ENCODE peak calls at places on chromosomes 4 and X, in ten cellular contexts. S is hepatocyte; B is pancreas; X is T-helper 17 cell; U is neural progenitor cell; I is MG63; M is CD8-positive, alpha-beta T cell; T is aorta; K is tibial nerve; V is IMR-90. F is an unnamed sample.

GRCh38 chr4:10456270-10457254 is 664 bp downstream of the ZNF518B start:
- DNase-seq in V (peak; percentile 56), I (peak; percentile 57), K (no peak), B (peak; percentile 20), U (peak; percentile 68), T (peak; percentile 73), M (peak; percentile 65), S (peak; percentile 81), X (peak; percentile 33), F (peak; percentile 50)

GRCh38 chrX:39966186-39966585 is 131.6 kb downstream of the BCOR start:
- DNase-seq in I (no peak), S (no peak), B (no peak), X (no peak), M (no peak), T (no peak), K (no peak), V (peak; percentile 3), U (no peak), F (peak; percentile 51)

GRCh38 chr4:187357861-187358260 is 634.2 kb upstream of the FAT1 start:
- DNase-seq in V (no peak), K (no peak), X (no peak), S (no peak), T (no peak), U (no peak), B (no peak), M (no peak), I (no peak), F (no peak)

GRCh38 chrX:7068939-7069367 is 78.6 kb upstream of the STS start:
- DNase-seq in U (peak; percentile 18), S (no peak), V (no peak), B (no peak), M (no peak), T (no peak), K (no peak), X (no peak), I (no peak), F (peak; percentile 13)

GRCh38 chr4:13640149-13640671 is 12.7 kb upstream of the BOD1L1 start:
- DNase-seq in X (no peak), U (peak; percentile 49), V (peak; percentile 88), K (no peak), S (peak; percentile 82), T (no peak), M (no peak), I (peak; percentile 41), B (no peak), F (no peak)

GRCh38 chrX:150306002-150306401 is 57.1 kb upstream of the MAMLD1 start:
- DNase-seq in V (no peak), T (no peak), S (no peak), B (no peak), U (no peak), X (no peak), K (no peak), I (no peak), M (no peak), F (no peak)

GRCh38 chr4:100907465-100908454 is 389.9 kb upstream of the EMCN start:
- DNase-seq in S (no peak), K (no peak), X (no peak), V (peak; percentile 5), I (no peak), B (no peak), M (no peak), T (no peak), U (no peak), F (no peak)

GRCh38 chr4:132123870-132124623 is 1025.0 kb upstream of the PCDH10 start:
- DNase-seq in B (no peak), V (peak; percentile 55), K (no peak), M (no peak), T (no peak), U (no peak), X (no peak), S (no peak), I (peak; percentile 42), F (no peak)

DNA sequence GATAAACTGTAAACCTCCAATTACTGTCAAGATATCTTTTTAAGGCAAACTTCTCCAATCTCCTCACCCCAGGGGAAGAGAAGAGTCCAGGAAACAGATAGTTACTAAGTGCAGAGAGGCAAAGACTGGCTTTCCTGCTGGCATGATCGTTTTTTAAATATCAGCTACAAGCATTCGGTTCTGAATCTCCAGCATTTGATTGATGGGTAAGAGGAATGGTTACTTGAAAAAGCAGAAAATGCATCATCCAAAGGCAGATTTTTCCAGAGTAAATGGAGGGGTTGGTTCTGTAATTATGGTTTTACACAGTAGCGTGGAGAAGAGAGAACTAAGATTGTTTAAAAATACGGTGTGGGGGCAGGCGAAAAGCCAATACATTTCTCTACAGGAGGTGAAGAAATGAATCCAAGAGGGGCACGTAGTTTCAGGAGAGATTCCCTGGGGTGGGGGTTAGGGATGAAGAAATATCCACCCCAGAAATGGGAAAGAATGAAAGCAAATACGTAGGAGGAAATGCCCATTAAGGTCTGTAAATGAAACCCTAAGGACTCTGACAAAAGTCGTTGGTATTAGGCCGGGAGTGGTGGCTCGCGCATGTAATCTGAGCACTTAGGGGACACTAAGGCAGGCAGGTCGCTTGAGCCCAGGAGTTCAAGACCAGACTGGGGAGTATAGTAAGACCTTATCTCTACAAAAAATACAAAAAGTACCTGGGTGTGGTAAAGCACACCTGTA is 248.3 kb downstream of the DHRSX start:
- DNase-seq in V (no peak), M (no peak), T (no peak), X (no peak), S (no peak), K (no peak), I (no peak), B (no peak), U (no peak), F (no peak)
- H3K9me3 ChIP-seq in V (peaks cover 6% of the 10 kb centered on the region), M (no peaks in the 10 kb centered on the region), T (no peaks in the 10 kb centered on the region), X (no peaks in the 10 kb centered on the region), S (no peaks in the 10 kb centered on the region), K (peaks cover 10% of the 10 kb centered on the region), I (no peaks in the 10 kb centered on the region), B (no peaks in the 10 kb centered on the region), U (no peaks in the 10 kb centered on the region), F (no peaks in the 10 kb centered on the region)

GRCh38 chr4:173666-174314 is 49.5 kb downstream of the ZNF718 start:
- DNase-seq in V (no peak), T (no peak), X (no peak), U (no peak), I (no peak), K (no peak), S (no peak), B (no peak), M (no peak), F (no peak)
- H3K9me3 ChIP-seq in V (peaks cover 36% of the 10 kb centered on the region), T (peaks cover 24% of the 10 kb centered on the region), X (peaks cover 43% of the 10 kb centered on the region), U (peaks cover 50% of the 10 kb centered on the region), I (peaks cover 6% of the 10 kb centered on the region), K (peaks cover 100% of the 10 kb centered on the region), S (peaks cover 42% of the 10 kb centered on the region), B (no peaks in the 10 kb centered on the region), M (peaks cover 45% of the 10 kb centered on the region), F (peaks cover 2% of the 10 kb centered on the region)

GRCh38 chr4:404006-404405 is 66.4 kb downstream of the ZNF141 start:
- DNase-seq in X (no peak), B (no peak), K (no peak), U (no peak), M (no peak), V (no peak), S (no peak), I (no peak), T (no peak), F (no peak)
- H3K9me3 ChIP-seq in X (peaks cover 7% of the 10 kb centered on the region), B (no peaks in the 10 kb centered on the region), K (peaks cover 95% of the 10 kb centered on the region), U (peaks cover 5% of the 10 kb centered on the region), M (peaks cover 12% of the 10 kb centered on the region), V (peaks cover 32% of the 10 kb centered on the region), S (no peaks in the 10 kb centered on the region), I (no peaks in the 10 kb centered on the region), T (peaks cover 26% of the 10 kb centered on the region), F (no peaks in the 10 kb centered on the region)

GRCh38 chr4:385934-386707 is 48.5 kb downstream of the ZNF141 start:
- DNase-seq in S (no peak), I (no peak), T (no peak), B (no peak), K (no peak), M (no peak), U (no peak), V (no peak), X (no peak), F (no peak)

GRCh38 chr4:384311-385010 is 46.8 kb downstream of the ZNF141 start:
- DNase-seq in I (no peak), X (no peak), K (no peak), M (no peak), U (no peak), B (no peak), S (no peak), V (no peak), T (no peak), F (no peak)

DNA sequence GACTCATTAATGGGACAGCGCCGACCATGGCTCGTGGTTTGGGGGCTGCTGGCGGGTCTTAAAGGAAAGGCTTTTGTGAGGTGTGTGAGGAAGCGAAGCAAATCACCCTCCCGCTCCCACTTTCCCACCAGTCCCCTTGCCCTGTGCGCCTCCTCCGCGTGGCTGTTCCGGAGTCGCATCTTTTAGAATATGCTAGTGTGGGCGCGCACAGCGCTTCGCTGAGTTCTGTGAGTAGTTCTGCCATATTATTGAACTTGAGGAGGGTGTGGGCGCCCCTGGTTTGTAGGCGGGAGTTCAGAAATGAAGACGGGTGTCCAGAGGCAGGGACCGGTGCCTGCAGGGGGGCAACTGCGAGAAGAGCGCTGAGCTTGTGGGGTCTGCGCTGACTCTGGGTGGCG is 49.1 kb downstream of the ZNF141 start:
- DNase-seq in T (no peak), V (no peak), S (no peak), M (no peak), K (no peak), X (no peak), B (no peak), U (no peak), I (no peak), F (no peak)
- H3K9me3 ChIP-seq in T (peaks cover 21% of the 10 kb centered on the region), V (peaks cover 59% of the 10 kb centered on the region), S (peaks cover 13% of the 10 kb centered on the region), M (peaks cover 72% of the 10 kb centered on the region), K (peaks cover 98% of the 10 kb centered on the region), X (peaks cover 26% of the 10 kb centered on the region), B (no peaks in the 10 kb centered on the region), U (no peaks in the 10 kb centered on the region), I (no peaks in the 10 kb centered on the region), F (peaks cover 2% of the 10 kb centered on the region)

DNA sequence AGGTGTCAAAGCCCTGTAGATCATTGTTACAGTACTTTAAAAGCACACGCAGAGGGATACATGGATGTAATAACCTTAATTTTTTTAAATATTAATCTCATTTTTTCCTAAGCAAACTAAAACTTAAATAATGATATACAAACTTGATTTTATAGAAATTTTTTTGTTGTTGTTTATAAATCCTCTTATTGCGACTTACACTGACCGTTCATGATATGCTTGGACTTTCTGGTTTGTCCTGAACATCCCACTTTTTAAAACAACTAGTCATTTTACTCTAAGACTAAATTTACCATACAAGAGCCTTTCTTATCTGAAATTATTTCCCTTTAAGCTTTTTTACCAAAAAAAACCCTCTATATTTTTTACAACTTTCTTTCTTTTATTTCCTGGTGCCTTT is 2106.0 kb downstream of the PCDH7 start:
- DNase-seq in I (no peak), V (no peak), K (no peak), M (no peak), S (no peak), T (no peak), U (peak; percentile 36), B (no peak), X (no peak), F (no peak)
- H3K9me3 ChIP-seq in I (no peaks in the 10 kb centered on the region), V (peaks cover 2% of the 10 kb centered on the region), K (peaks cover 3% of the 10 kb centered on the region), M (no peaks in the 10 kb centered on the region), S (peaks cover 5% of the 10 kb centered on the region), T (no peaks in the 10 kb centered on the region), U (peaks cover 28% of the 10 kb centered on the region), B (no peaks in the 10 kb centered on the region), X (no peaks in the 10 kb centered on the region), F (peaks cover 4% of the 10 kb centered on the region)

F was measured in cardiac muscle cell.